ENCODE peak calls at places on chromosomes 4 and X, in nine cellular contexts. One of them, this sample, is unnamed.

GRCh38 chrX:11499076-11500044 is 166.4 kb downstream of the ARHGAP6 start:
- DNase-seq in neural progenitor cell: no peak
- DNase-seq in A549: no peak
- DNase-seq in GM23248: peak; percentile 56
- DNase-seq in mammary epithelial cell: no peak
- DNase-seq in IMR-90: peak; percentile 78
- DNase-seq in Karpas-422: no peak
- DNase-seq in fibroblast of lung: peak; percentile 78
- DNase-seq in PC-3: peak; percentile 6
- DNase-seq in this sample: peak; percentile 42

GRCh38 chr4:77854431-77855111 is 8.1 kb upstream of the MRPL1 start:
- DNase-seq in neural progenitor cell: no peak
- DNase-seq in A549: no peak
- DNase-seq in GM23248: no peak
- DNase-seq in mammary epithelial cell: peak; percentile 52
- DNase-seq in IMR-90: no peak
- DNase-seq in Karpas-422: no peak
- DNase-seq in fibroblast of lung: no peak
- DNase-seq in PC-3: peak; percentile 22
- DNase-seq in this sample: peak; percentile 87

GRCh38 chrX:112826020-112826419 is 14.6 kb downstream of the AMOT start:
- DNase-seq in neural progenitor cell: no peak
- DNase-seq in A549: no peak
- DNase-seq in GM23248: peak; percentile 22
- DNase-seq in mammary epithelial cell: no peak
- DNase-seq in IMR-90: peak; percentile 49
- DNase-seq in Karpas-422: no peak
- DNase-seq in fibroblast of lung: peak; percentile 24
- DNase-seq in PC-3: no peak
- DNase-seq in this sample: no peak

GRCh38 chr4:52037730-52038108 is 380 bp downstream of the SGCB start:
- DNase-seq in neural progenitor cell: peak; percentile 74
- DNase-seq in A549: peak; percentile 18
- DNase-seq in GM23248: peak; percentile 66
- DNase-seq in mammary epithelial cell: peak; percentile 31
- DNase-seq in IMR-90: peak; percentile 33
- DNase-seq in Karpas-422: peak; percentile 86
- DNase-seq in fibroblast of lung: peak; percentile 56
- DNase-seq in PC-3: peak; percentile 26
- DNase-seq in this sample: peak; percentile 42

GRCh38 chr4:153114771-153115321 is 89.4 kb upstream of the TRIM2 start:
- DNase-seq in neural progenitor cell: no peak
- DNase-seq in A549: no peak
- DNase-seq in GM23248: peak; percentile 89
- DNase-seq in mammary epithelial cell: peak; percentile 90
- DNase-seq in IMR-90: peak; percentile 84
- DNase-seq in Karpas-422: no peak
- DNase-seq in fibroblast of lung: peak; percentile 72
- DNase-seq in PC-3: peak; percentile 83
- DNase-seq in this sample: no peak

GRCh38 chr4:65437102-65437501 is 233.2 kb downstream of the EPHA5 start:
- DNase-seq in neural progenitor cell: no peak
- DNase-seq in A549: no peak
- DNase-seq in GM23248: no peak
- DNase-seq in mammary epithelial cell: no peak
- DNase-seq in IMR-90: no peak
- DNase-seq in Karpas-422: no peak
- DNase-seq in fibroblast of lung: no peak
- DNase-seq in PC-3: no peak
- DNase-seq in this sample: peak; percentile 75

GRCh38 chrX:72545990-72546389 is 26.7 kb downstream of the HDAC8 start:
- DNase-seq in neural progenitor cell: no peak
- DNase-seq in A549: no peak
- DNase-seq in GM23248: no peak
- DNase-seq in mammary epithelial cell: no peak
- DNase-seq in IMR-90: no peak
- DNase-seq in Karpas-422: no peak
- DNase-seq in fibroblast of lung: no peak
- DNase-seq in PC-3: peak; percentile 25
- DNase-seq in this sample: peak; percentile 32

GRCh38 chrX:16124201-16124600 is 836 bp downstream of the GRPR start:
- DNase-seq in neural progenitor cell: no peak
- DNase-seq in A549: no peak
- DNase-seq in GM23248: no peak
- DNase-seq in mammary epithelial cell: no peak
- DNase-seq in IMR-90: no peak
- DNase-seq in Karpas-422: no peak
- DNase-seq in fibroblast of lung: no peak
- DNase-seq in PC-3: peak; percentile 14
- DNase-seq in this sample: no peak

GRCh38 chr4:97866821-97867556 is 276.3 kb downstream of the STPG2 start:
- DNase-seq in neural progenitor cell: no peak
- DNase-seq in A549: no peak
- DNase-seq in GM23248: no peak
- DNase-seq in mammary epithelial cell: no peak
- DNase-seq in IMR-90: no peak
- DNase-seq in Karpas-422: no peak
- DNase-seq in fibroblast of lung: no peak
- DNase-seq in PC-3: no peak
- DNase-seq in this sample: no peak

GRCh38 chrX:13764284-13764683 is 29.7 kb downstream of the OFD1 start:
- DNase-seq in neural progenitor cell: peak; percentile 52
- DNase-seq in A549: no peak
- DNase-seq in GM23248: no peak
- DNase-seq in mammary epithelial cell: no peak
- DNase-seq in IMR-90: no peak
- DNase-seq in Karpas-422: no peak
- DNase-seq in fibroblast of lung: no peak
- DNase-seq in PC-3: no peak
- DNase-seq in this sample: no peak

GRCh38 chrX:22689290-22689689 is 310.5 kb upstream of the DDX53 start:
- DNase-seq in neural progenitor cell: no peak
- DNase-seq in A549: no peak
- DNase-seq in GM23248: peak; percentile 61
- DNase-seq in mammary epithelial cell: no peak
- DNase-seq in IMR-90: peak; percentile 23
- DNase-seq in Karpas-422: no peak
- DNase-seq in fibroblast of lung: no peak
- DNase-seq in PC-3: no peak
- DNase-seq in this sample: no peak

GRCh38 chr4:99811117-99811516 is 5.5 kb upstream of the DAPP1 start:
- DNase-seq in neural progenitor cell: no peak
- DNase-seq in A549: no peak
- DNase-seq in GM23248: no peak
- DNase-seq in mammary epithelial cell: no peak
- DNase-seq in IMR-90: no peak
- DNase-seq in Karpas-422: no peak
- DNase-seq in fibroblast of lung: no peak
- DNase-seq in PC-3: no peak
- DNase-seq in this sample: no peak

GRCh38 chrX:140091276-140091886 is 126.1 kb upstream of the CXorf66 start:
- DNase-seq in neural progenitor cell: peak; percentile 67
- DNase-seq in A549: peak; percentile 1
- DNase-seq in GM23248: peak; percentile 47
- DNase-seq in mammary epithelial cell: no peak
- DNase-seq in IMR-90: no peak
- DNase-seq in Karpas-422: no peak
- DNase-seq in fibroblast of lung: no peak
- DNase-seq in PC-3: no peak
- DNase-seq in this sample: no peak

GRCh38 chr4:136505020-136505419 is 1027.3 kb downstream of the PCDH18 start:
- DNase-seq in neural progenitor cell: peak; percentile 16
- DNase-seq in A549: no peak
- DNase-seq in GM23248: no peak
- DNase-seq in mammary epithelial cell: peak; percentile 4
- DNase-seq in IMR-90: no peak
- DNase-seq in Karpas-422: no peak
- DNase-seq in fibroblast of lung: no peak
- DNase-seq in PC-3: no peak
- DNase-seq in this sample: no peak

GRCh38 chr4:159384017-159384416 is 281.1 kb downstream of the RAPGEF2 start:
- DNase-seq in neural progenitor cell: no peak
- DNase-seq in A549: no peak
- DNase-seq in GM23248: no peak
- DNase-seq in mammary epithelial cell: no peak
- DNase-seq in IMR-90: no peak
- DNase-seq in Karpas-422: no peak
- DNase-seq in fibroblast of lung: no peak
- DNase-seq in PC-3: no peak
- DNase-seq in this sample: no peak

GRCh38 chr4:165873298-165874071 is 448 bp downstream of the TLL1 start:
- DNase-seq in neural progenitor cell: peak; percentile 78
- DNase-seq in A549: peak; percentile 17
- DNase-seq in GM23248: peak; percentile 34
- DNase-seq in mammary epithelial cell: peak; percentile 56
- DNase-seq in IMR-90: no peak
- DNase-seq in Karpas-422: no peak
- DNase-seq in fibroblast of lung: peak; percentile 5
- DNase-seq in PC-3: peak; percentile 44
- DNase-seq in this sample: no peak

GRCh38 chr4:183670251-183670650 is 11.2 kb downstream of the TRAPPC11 start:
- DNase-seq in neural progenitor cell: no peak
- DNase-seq in A549: no peak
- DNase-seq in GM23248: no peak
- DNase-seq in mammary epithelial cell: no peak
- DNase-seq in IMR-90: no peak
- DNase-seq in Karpas-422: no peak
- DNase-seq in fibroblast of lung: no peak
- DNase-seq in PC-3: no peak
- DNase-seq in this sample: no peak

GRCh38 chr4:136383126-136383525 is 1149.2 kb downstream of the PCDH18 start:
- DNase-seq in neural progenitor cell: no peak
- DNase-seq in A549: no peak
- DNase-seq in GM23248: no peak
- DNase-seq in mammary epithelial cell: no peak
- DNase-seq in IMR-90: peak; percentile 13
- DNase-seq in Karpas-422: no peak
- DNase-seq in fibroblast of lung: no peak
- DNase-seq in PC-3: no peak
- DNase-seq in this sample: no peak

GRCh38 chrX:71440401-71440800 is 74.2 kb downstream of the TAF1 start:
- DNase-seq in neural progenitor cell: no peak
- DNase-seq in A549: no peak
- DNase-seq in GM23248: no peak
- DNase-seq in mammary epithelial cell: no peak
- DNase-seq in IMR-90: no peak
- DNase-seq in Karpas-422: no peak
- DNase-seq in fibroblast of lung: no peak
- DNase-seq in PC-3: no peak
- DNase-seq in this sample: no peak

DNA sequence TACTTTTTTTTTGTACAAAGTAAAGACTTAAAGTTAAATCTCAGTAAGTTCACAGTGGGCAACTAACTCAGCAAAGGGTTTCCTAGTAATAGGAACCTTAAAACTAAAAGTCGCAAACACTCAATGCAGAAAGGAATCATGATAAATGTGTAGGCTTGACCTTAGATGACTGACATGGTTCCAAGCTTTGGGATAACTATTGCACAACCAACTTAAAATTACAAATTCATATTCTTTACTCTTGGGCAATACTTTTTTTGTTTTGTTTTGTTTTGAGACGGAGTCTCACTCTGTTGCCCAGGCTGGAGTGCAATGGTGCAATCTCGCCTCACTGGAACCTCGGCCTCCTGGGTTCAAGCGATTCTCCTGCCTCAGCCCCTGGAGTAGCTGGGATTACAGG is 8.2 kb downstream of the ELOVL6 start:
- DNase-seq in neural progenitor cell: no peak
- DNase-seq in A549: no peak
- DNase-seq in GM23248: no peak
- DNase-seq in mammary epithelial cell: no peak
- DNase-seq in IMR-90: no peak
- DNase-seq in Karpas-422: no peak
- DNase-seq in fibroblast of lung: peak; percentile 61
- DNase-seq in PC-3: no peak
- DNase-seq in this sample: no peak
- H3K4me2 ChIP-seq in neural progenitor cell: no peak overlapping the region
- H3K4me2 ChIP-seq in A549: no peak overlapping the region
- H3K4me2 ChIP-seq in GM23248: no peak overlapping the region
- H3K4me2 ChIP-seq in mammary epithelial cell: no peak overlapping the region
- H3K4me2 ChIP-seq in IMR-90: no peak overlapping the region
- H3K4me2 ChIP-seq in Karpas-422: no peak overlapping the region
- H3K4me2 ChIP-seq in fibroblast of lung: no peak overlapping the region
- H3K4me2 ChIP-seq in PC-3: no peak overlapping the region
- H3K4me2 ChIP-seq in this sample: no peak overlapping the region

DNA sequence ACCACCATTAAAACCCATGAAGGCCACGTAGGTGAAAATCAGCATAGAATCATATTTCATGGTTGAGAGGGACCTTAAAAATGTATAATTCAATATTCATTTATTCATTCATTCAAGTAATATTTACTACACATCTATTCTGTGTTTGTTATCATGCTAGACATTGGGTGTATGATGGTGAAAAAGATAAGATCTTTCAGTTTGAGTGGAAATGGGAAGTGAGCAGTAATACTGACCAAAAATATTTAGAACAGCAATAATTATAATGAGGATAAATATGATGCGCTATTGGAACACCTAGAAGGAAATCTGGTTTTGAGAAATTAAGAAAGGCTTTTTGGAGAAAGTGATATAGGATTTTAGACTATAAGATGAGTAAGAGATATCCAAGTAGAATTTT is 28.0 kb downstream of the DKK2 start:
- DNase-seq in neural progenitor cell: no peak
- DNase-seq in A549: no peak
- DNase-seq in GM23248: no peak
- DNase-seq in mammary epithelial cell: no peak
- DNase-seq in IMR-90: no peak
- DNase-seq in Karpas-422: no peak
- DNase-seq in fibroblast of lung: no peak
- DNase-seq in PC-3: no peak
- DNase-seq in this sample: no peak
- H3K4me2 ChIP-seq in neural progenitor cell: no peak overlapping the region
- H3K4me2 ChIP-seq in A549: no peak overlapping the region
- H3K4me2 ChIP-seq in GM23248: no peak overlapping the region
- H3K4me2 ChIP-seq in mammary epithelial cell: no peak overlapping the region
- H3K4me2 ChIP-seq in IMR-90: no peak overlapping the region
- H3K4me2 ChIP-seq in Karpas-422: no peak overlapping the region
- H3K4me2 ChIP-seq in fibroblast of lung: no peak overlapping the region
- H3K4me2 ChIP-seq in PC-3: no peak overlapping the region
- H3K4me2 ChIP-seq in this sample: no peak overlapping the region

GRCh38 chrX:35886135-35886534 is 33.4 kb upstream of the CFAP47 start:
- DNase-seq in neural progenitor cell: no peak
- DNase-seq in A549: no peak
- DNase-seq in GM23248: no peak
- DNase-seq in mammary epithelial cell: no peak
- DNase-seq in IMR-90: no peak
- DNase-seq in Karpas-422: no peak
- DNase-seq in fibroblast of lung: no peak
- DNase-seq in PC-3: no peak
- DNase-seq in this sample: no peak

GRCh38 chrX:35890699-35891098 is 28.8 kb upstream of the CFAP47 start:
- DNase-seq in neural progenitor cell: peak; percentile 64
- DNase-seq in A549: peak; percentile 17
- DNase-seq in GM23248: peak; percentile 42
- DNase-seq in mammary epithelial cell: peak; percentile 35
- DNase-seq in IMR-90: peak; percentile 11
- DNase-seq in Karpas-422: peak; percentile 90
- DNase-seq in fibroblast of lung: peak; percentile 56
- DNase-seq in PC-3: peak; percentile 69
- DNase-seq in this sample: no peak
- H3K4me2 ChIP-seq in neural progenitor cell: no peak overlapping the region
- H3K4me2 ChIP-seq in A549: peak overlapping the region; percentile 37
- H3K4me2 ChIP-seq in GM23248: no peak overlapping the region
- H3K4me2 ChIP-seq in mammary epithelial cell: no peak overlapping the region
- H3K4me2 ChIP-seq in IMR-90: no peak overlapping the region
- H3K4me2 ChIP-seq in Karpas-422: no peak overlapping the region
- H3K4me2 ChIP-seq in fibroblast of lung: no peak overlapping the region
- H3K4me2 ChIP-seq in PC-3: no peak overlapping the region
- H3K4me2 ChIP-seq in this sample: no peak overlapping the region

GRCh38 chrX:20225488-20225833 is 41.2 kb downstream of the RPS6KA3 start:
- DNase-seq in neural progenitor cell: no peak
- DNase-seq in A549: no peak
- DNase-seq in GM23248: no peak
- DNase-seq in mammary epithelial cell: no peak
- DNase-seq in IMR-90: no peak
- DNase-seq in Karpas-422: no peak
- DNase-seq in fibroblast of lung: no peak
- DNase-seq in PC-3: no peak
- DNase-seq in this sample: peak; percentile 28
- H3K4me2 ChIP-seq in neural progenitor cell: no peak overlapping the region
- H3K4me2 ChIP-seq in A549: no peak overlapping the region
- H3K4me2 ChIP-seq in GM23248: no peak overlapping the region
- H3K4me2 ChIP-seq in mammary epithelial cell: no peak overlapping the region
- H3K4me2 ChIP-seq in IMR-90: no peak overlapping the region
- H3K4me2 ChIP-seq in Karpas-422: no peak overlapping the region
- H3K4me2 ChIP-seq in fibroblast of lung: no peak overlapping the region
- H3K4me2 ChIP-seq in PC-3: no peak overlapping the region
- H3K4me2 ChIP-seq in this sample: no peak overlapping the region

This sample was measured in endothelial cell of umbilical vein.